ENCODE peak calls at places on chromosome 1, in six cellular contexts. N is AG08395, I is NCI-H1930, G is RPMI8226, H is T-cell, D is amniotic stem cell. Q is an unnamed sample.
A peak's percentile ranks its signal among the peaks of the same experiment; 100 is the strongest.

GRCh38 chr1:35111106-35111505 is 31.9 kb downstream of the ZMYM1 start:
- DNase-seq in N (peak; percentile 56), I (no peak), G (no peak), H (no peak), D (no peak), Q (no peak)

GRCh38 chr1:218971166-218971565 is 202.5 kb upstream of the LYPLAL1 start:
- DNase-seq in N (no peak), I (no peak), G (no peak), H (no peak), D (no peak), Q (no peak)

GRCh38 chr1:119737040-119737682 is 25.4 kb downstream of the PHGDH start:
- DNase-seq in N (no peak), I (no peak), G (no peak), H (no peak), D (no peak), Q (no peak)

GRCh38 chr1:217048104-217048707 is 325.0 kb upstream of the ESRRG start:
- DNase-seq in N (no peak), I (no peak), G (peak; percentile 21), H (no peak), D (no peak), Q (no peak)

GRCh38 chr1:108678696-108679095 is 13.4 kb upstream of the PRPF38B start:
- DNase-seq in N (no peak), I (no peak), G (peak; percentile 40), H (no peak), D (no peak), Q (no peak)

GRCh38 chr1:36199934-36200741 is 24.1 kb upstream of the THRAP3 start:
- DNase-seq in N (no peak), I (no peak), G (no peak), H (no peak), D (no peak), Q (no peak)

GRCh38 chr1:1858382-1859086 is 32.4 kb downstream of the GNB1 start:
- DNase-seq in N (peak; percentile 89), I (no peak), G (peak; percentile 80), H (peak; percentile 18), D (peak; percentile 77), Q (peak; percentile 80)

GRCh38 chr1:167357305-167357704 is 136.6 kb downstream of the POU2F1 start:
- DNase-seq in N (no peak), I (no peak), G (no peak), H (no peak), D (no peak), Q (no peak)

GRCh38 chr1:195897072-195897471 is 711.2 kb downstream of the KCNT2 start:
- DNase-seq in N (no peak), I (no peak), G (no peak), H (no peak), D (no peak), Q (no peak)

GRCh38 chr1:240033406-240033805 is 58.3 kb upstream of the FMN2 start:
- DNase-seq in N (no peak), I (no peak), G (no peak), H (no peak), D (no peak), Q (no peak)

GRCh38 chr1:160040481-160040880 is 8.7 kb upstream of the PIGM start:
- DNase-seq in N (no peak), I (no peak), G (no peak), H (no peak), D (no peak), Q (no peak)

GRCh38 chr1:36083635-36084501 is at the start of gene TEKT2:
- DNase-seq in N (peak; percentile 46), I (peak; percentile 87), G (no peak), H (no peak), D (no peak), Q (no peak)

Q was measured in smooth muscle cell of the brain vasculature.